ENCODE peak calls at places on chromosomes 13 and 19, in nine cellular contexts. One of them, this sample, is unnamed.

GRCh38 chr13:104253063-104253680 is 1187.0 kb upstream of the SLC10A2 start:
- DNase-seq in breast epithelium: no peak
- DNase-seq in body of pancreas: no peak
- DNase-seq in A549: no peak
- DNase-seq in tibial nerve: no peak
- DNase-seq in stomach: no peak
- DNase-seq in Peyer's patch: no peak
- DNase-seq in IMR-90: no peak
- DNase-seq in right lobe of liver: no peak
- DNase-seq in this sample: no peak

GRCh38 chr19:17076539-17076919 is 952 bp downstream of the MYO9B start:
- DNase-seq in Peyer's patch: no peak
- DNase-seq in breast epithelium: no peak
- DNase-seq in right lobe of liver: no peak
- DNase-seq in body of pancreas: no peak
- DNase-seq in A549: no peak
- DNase-seq in IMR-90: no peak
- DNase-seq in tibial nerve: no peak
- DNase-seq in stomach: no peak
- DNase-seq in this sample: no peak

GRCh38 chr13:38398810-38399493 is 49.3 kb downstream of the UFM1 start:
- DNase-seq in IMR-90: peak
- DNase-seq in body of pancreas: no peak
- DNase-seq in right lobe of liver: no peak
- DNase-seq in breast epithelium: no peak
- DNase-seq in stomach: no peak
- DNase-seq in tibial nerve: no peak
- DNase-seq in Peyer's patch: no peak
- DNase-seq in A549: no peak
- DNase-seq in this sample: no peak

GRCh38 chr13:79776538-79776937 is 295.6 kb downstream of the NDFIP2 start:
- DNase-seq in A549: no peak
- DNase-seq in breast epithelium: no peak
- DNase-seq in Peyer's patch: no peak
- DNase-seq in tibial nerve: no peak
- DNase-seq in body of pancreas: no peak
- DNase-seq in right lobe of liver: no peak
- DNase-seq in stomach: no peak
- DNase-seq in IMR-90: peak
- DNase-seq in this sample: no peak

GRCh38 chr13:73754727-73755292 is 379.4 kb downstream of the KLF12 start:
- DNase-seq in Peyer's patch: no peak
- DNase-seq in breast epithelium: no peak
- DNase-seq in IMR-90: peak
- DNase-seq in A549: peak
- DNase-seq in tibial nerve: peak
- DNase-seq in body of pancreas: peak
- DNase-seq in stomach: no peak
- DNase-seq in right lobe of liver: no peak
- DNase-seq in this sample: no peak

GRCh38 chr13:98868932-98869331 is 108.9 kb downstream of the DOCK9 start:
- DNase-seq in breast epithelium: no peak
- DNase-seq in right lobe of liver: no peak
- DNase-seq in Peyer's patch: no peak
- DNase-seq in A549: no peak
- DNase-seq in body of pancreas: no peak
- DNase-seq in tibial nerve: no peak
- DNase-seq in IMR-90: no peak
- DNase-seq in stomach: no peak
- DNase-seq in this sample: no peak

GRCh38 chr13:100883453-100883852 is 208.9 kb upstream of the TMTC4 start:
- DNase-seq in tibial nerve: no peak
- DNase-seq in A549: no peak
- DNase-seq in Peyer's patch: no peak
- DNase-seq in right lobe of liver: no peak
- DNase-seq in body of pancreas: no peak
- DNase-seq in IMR-90: no peak
- DNase-seq in stomach: no peak
- DNase-seq in breast epithelium: no peak
- DNase-seq in this sample: no peak

GRCh38 chr19:19500975-19501644 is 14.2 kb downstream of the TSSK6 start:
- DNase-seq in stomach: no peak
- DNase-seq in breast epithelium: no peak
- DNase-seq in IMR-90: no peak
- DNase-seq in tibial nerve: no peak
- DNase-seq in Peyer's patch: no peak
- DNase-seq in body of pancreas: no peak
- DNase-seq in A549: no peak
- DNase-seq in right lobe of liver: no peak
- DNase-seq in this sample: no peak

GRCh38 chr19:51784922-51785690 is 9.9 kb upstream of the FPR3 start:
- DNase-seq in IMR-90: no peak
- DNase-seq in tibial nerve: peak
- DNase-seq in stomach: no peak
- DNase-seq in body of pancreas: peak
- DNase-seq in right lobe of liver: peak
- DNase-seq in Peyer's patch: no peak
- DNase-seq in A549: no peak
- DNase-seq in breast epithelium: peak
- DNase-seq in this sample: peak

GRCh38 chr13:85657942-85658341 is 141.3 kb downstream of the SLITRK6 start:
- DNase-seq in IMR-90: no peak
- DNase-seq in A549: no peak
- DNase-seq in breast epithelium: no peak
- DNase-seq in tibial nerve: no peak
- DNase-seq in stomach: no peak
- DNase-seq in right lobe of liver: no peak
- DNase-seq in Peyer's patch: no peak
- DNase-seq in body of pancreas: no peak
- DNase-seq in this sample: no peak

GRCh38 chr13:59201836-59202235 is 961.9 kb downstream of the DIAPH3 start:
- DNase-seq in IMR-90: no peak
- DNase-seq in Peyer's patch: no peak
- DNase-seq in tibial nerve: no peak
- DNase-seq in breast epithelium: no peak
- DNase-seq in A549: no peak
- DNase-seq in right lobe of liver: no peak
- DNase-seq in body of pancreas: no peak
- DNase-seq in stomach: no peak
- DNase-seq in this sample: no peak

GRCh38 chr13:106617561-106617960 is 49.6 kb upstream of the ARGLU1 start:
- DNase-seq in A549: no peak
- DNase-seq in right lobe of liver: no peak
- DNase-seq in IMR-90: peak
- DNase-seq in breast epithelium: no peak
- DNase-seq in stomach: no peak
- DNase-seq in tibial nerve: no peak
- DNase-seq in body of pancreas: no peak
- DNase-seq in Peyer's patch: no peak
- DNase-seq in this sample: peak

GRCh38 chr19:38650911-38651584 is 3.6 kb downstream of the ACTN4 start:
- DNase-seq in right lobe of liver: no peak
- DNase-seq in tibial nerve: peak
- DNase-seq in body of pancreas: no peak
- DNase-seq in IMR-90: peak
- DNase-seq in breast epithelium: no peak
- DNase-seq in Peyer's patch: no peak
- DNase-seq in A549: no peak
- DNase-seq in stomach: no peak
- DNase-seq in this sample: no peak

GRCh38 chr19:15412832-15413231 is 6.0 kb downstream of the AKAP8L start:
- DNase-seq in Peyer's patch: no peak
- DNase-seq in breast epithelium: no peak
- DNase-seq in tibial nerve: no peak
- DNase-seq in right lobe of liver: no peak
- DNase-seq in IMR-90: no peak
- DNase-seq in body of pancreas: no peak
- DNase-seq in stomach: no peak
- DNase-seq in A549: no peak
- DNase-seq in this sample: no peak

GRCh38 chr19:53102186-53102585 is 1.0 kb downstream of the ZNF160 start:
- DNase-seq in breast epithelium: no peak
- DNase-seq in IMR-90: no peak
- DNase-seq in body of pancreas: no peak
- DNase-seq in stomach: no peak
- DNase-seq in Peyer's patch: no peak
- DNase-seq in A549: no peak
- DNase-seq in right lobe of liver: no peak
- DNase-seq in tibial nerve: no peak
- DNase-seq in this sample: no peak
- H3K4me3 ChIP-seq in breast epithelium: peak
- H3K4me3 ChIP-seq in IMR-90: peak
- H3K4me3 ChIP-seq in body of pancreas: peak
- H3K4me3 ChIP-seq in stomach: peak
- H3K4me3 ChIP-seq in Peyer's patch: peak
- H3K4me3 ChIP-seq in A549: peak
- H3K4me3 ChIP-seq in right lobe of liver: peak
- H3K4me3 ChIP-seq in tibial nerve: peak
- H3K4me3 ChIP-seq in this sample: peak

GRCh38 chr13:111114362-111115050 is 604 bp upstream of the ARHGEF7 start:
- DNase-seq in breast epithelium: no peak
- DNase-seq in stomach: no peak
- DNase-seq in Peyer's patch: no peak
- DNase-seq in right lobe of liver: peak
- DNase-seq in IMR-90: peak
- DNase-seq in body of pancreas: peak
- DNase-seq in A549: no peak
- DNase-seq in tibial nerve: peak
- DNase-seq in this sample: peak
- TF ChIP-seq POLR2A in breast epithelium: no peak
- TF ChIP-seq POLR2A in stomach: no peak
- TF ChIP-seq POLR2A in Peyer's patch: no peak
- TF ChIP-seq POLR2A in right lobe of liver: no peak
- TF ChIP-seq POLR2A in IMR-90: no peak
- TF ChIP-seq POLR2A in body of pancreas: peak
- TF ChIP-seq POLR2A in A549: no peak
- TF ChIP-seq POLR2A in tibial nerve: peak
- TF ChIP-seq POLR2A in this sample: no peak

GRCh38 chr19:35739275-35740107 is 2.8 kb downstream of the IGFLR1 start:
- DNase-seq in IMR-90: no peak
- DNase-seq in right lobe of liver: no peak
- DNase-seq in Peyer's patch: no peak
- DNase-seq in A549: no peak
- DNase-seq in breast epithelium: no peak
- DNase-seq in stomach: no peak
- DNase-seq in body of pancreas: no peak
- DNase-seq in tibial nerve: no peak
- DNase-seq in this sample: no peak
- H3K4me3 ChIP-seq in IMR-90: no peak
- H3K4me3 ChIP-seq in right lobe of liver: peak
- H3K4me3 ChIP-seq in Peyer's patch: peak
- H3K4me3 ChIP-seq in A549: peak
- H3K4me3 ChIP-seq in breast epithelium: peak
- H3K4me3 ChIP-seq in stomach: peak
- H3K4me3 ChIP-seq in body of pancreas: no peak
- H3K4me3 ChIP-seq in tibial nerve: peak
- H3K4me3 ChIP-seq in this sample: no peak

GRCh38 chr13:33381906-33382305 is 96.4 kb upstream of the STARD13 start:
- DNase-seq in Peyer's patch: no peak
- DNase-seq in body of pancreas: no peak
- DNase-seq in A549: no peak
- DNase-seq in IMR-90: no peak
- DNase-seq in tibial nerve: no peak
- DNase-seq in right lobe of liver: no peak
- DNase-seq in stomach: no peak
- DNase-seq in breast epithelium: no peak
- DNase-seq in this sample: no peak

GRCh38 chr13:33388254-33388998 is 102.9 kb upstream of the STARD13 start:
- DNase-seq in right lobe of liver: no peak
- DNase-seq in Peyer's patch: no peak
- DNase-seq in breast epithelium: no peak
- DNase-seq in tibial nerve: no peak
- DNase-seq in IMR-90: no peak
- DNase-seq in stomach: peak
- DNase-seq in body of pancreas: no peak
- DNase-seq in A549: no peak
- DNase-seq in this sample: peak

GRCh38 chr13:33380487-33381079 is 95.0 kb upstream of the STARD13 start:
- DNase-seq in right lobe of liver: no peak
- DNase-seq in A549: no peak
- DNase-seq in stomach: no peak
- DNase-seq in tibial nerve: no peak
- DNase-seq in body of pancreas: no peak
- DNase-seq in Peyer's patch: no peak
- DNase-seq in breast epithelium: no peak
- DNase-seq in IMR-90: no peak
- DNase-seq in this sample: no peak

GRCh38 chr13:33379597-33379996 is 94.0 kb upstream of the STARD13 start:
- DNase-seq in A549: no peak
- DNase-seq in tibial nerve: no peak
- DNase-seq in breast epithelium: no peak
- DNase-seq in IMR-90: no peak
- DNase-seq in body of pancreas: peak
- DNase-seq in stomach: no peak
- DNase-seq in right lobe of liver: no peak
- DNase-seq in Peyer's patch: no peak
- DNase-seq in this sample: no peak

GRCh38 chr13:33383724-33384577 is 98.4 kb upstream of the STARD13 start:
- DNase-seq in stomach: no peak
- DNase-seq in Peyer's patch: no peak
- DNase-seq in A549: no peak
- DNase-seq in breast epithelium: no peak
- DNase-seq in right lobe of liver: no peak
- DNase-seq in IMR-90: no peak
- DNase-seq in tibial nerve: no peak
- DNase-seq in body of pancreas: peak
- DNase-seq in this sample: no peak
- TF ChIP-seq POLR2A in stomach: no peak
- TF ChIP-seq POLR2A in Peyer's patch: no peak
- TF ChIP-seq POLR2A in A549: no peak
- TF ChIP-seq POLR2A in breast epithelium: no peak
- TF ChIP-seq POLR2A in right lobe of liver: no peak
- TF ChIP-seq POLR2A in IMR-90: no peak
- TF ChIP-seq POLR2A in tibial nerve: no peak
- TF ChIP-seq POLR2A in body of pancreas: peak
- TF ChIP-seq POLR2A in this sample: no peak

This sample was measured in lower leg skin.